ENCODE peak calls at places on chromosomes 13 and 19, in seven cellular contexts. D is right lobe of liver; F is effector memory CD4-positive, alpha-beta T cell; V is fibroblast of lung; W is SJCRH30; N is aorta; X is mammary epithelial cell. P is an unnamed sample.

GRCh38 chr19:41993612-41994483 is at the start of gene ATP1A3:
- DNase-seq in D (no peak), F (peak; percentile 32), V (peak; percentile 30), W (peak; percentile 78), N (no peak), X (peak; percentile 52), P (peak; percentile 66)

GRCh38 chr19:6632002-6632621 is 37.8 kb downstream of the TNFSF14 start:
- DNase-seq in D (no peak), F (peak; percentile 61), V (peak; percentile 59), W (peak; percentile 63), N (no peak), X (peak; percentile 59), P (no peak)

GRCh38 chr19:50460161-50460765 is 16.0 kb upstream of the EMC10 start:
- DNase-seq in D (no peak), F (no peak), V (peak; percentile 68), W (peak; percentile 42), N (no peak), X (no peak), P (no peak)

GRCh38 chr13:53782400-53783030 is 753.9 kb downstream of the OLFM4 start:
- DNase-seq in D (peak; percentile 23), F (no peak), V (peak; percentile 26), W (peak; percentile 19), N (no peak), X (peak; percentile 20), P (peak; percentile 5)

GRCh38 chr13:96172066-96172465 is 82.2 kb downstream of the HS6ST3 start:
- DNase-seq in D (no peak), F (no peak), V (no peak), W (no peak), N (no peak), X (peak; percentile 91), P (no peak)

GRCh38 chr19:11202488-11203193 is 5.3 kb upstream of the KANK2 start:
- DNase-seq in D (no peak), F (no peak), V (no peak), W (no peak), N (no peak), X (no peak), P (no peak)

GRCh38 chr19:32677657-32678056 is 2.0 kb downstream of the RGS9BP start:
- DNase-seq in D (no peak), F (no peak), V (no peak), W (peak; percentile 93), N (no peak), X (no peak), P (no peak)

GRCh38 chr13:102470283-102470920 is 68.6 kb upstream of the FGF14 start:
- DNase-seq in D (no peak), F (no peak), V (no peak), W (no peak), N (no peak), X (no peak), P (no peak)

GRCh38 chr13:44004881-44005280 is 125.2 kb downstream of the LACC1 start:
- DNase-seq in D (no peak), F (no peak), V (peak; percentile 78), W (no peak), N (no peak), X (peak; percentile 75), P (no peak)

GRCh38 chr13:52353116-52353718 is 52.8 kb downstream of the THSD1 start:
- DNase-seq in D (no peak), F (no peak), V (peak; percentile 79), W (no peak), N (no peak), X (peak; percentile 35), P (no peak)

GRCh38 chr13:114079601-114080536 is 52.6 kb downstream of the RASA3 start:
- DNase-seq in D (no peak), F (no peak), V (no peak), W (no peak), N (peak; percentile 70), X (no peak), P (no peak)

GRCh38 chr13:114077938-114078335 is 54.5 kb downstream of the RASA3 start:
- DNase-seq in D (no peak), F (no peak), V (peak; percentile 83), W (no peak), N (no peak), X (no peak), P (no peak)

GRCh38 chr13:114077121-114077937 is 55.1 kb downstream of the RASA3 start:
- DNase-seq in D (no peak), F (no peak), V (no peak), W (no peak), N (no peak), X (no peak), P (no peak)

GRCh38 chr13:114080739-114081561 is 51.5 kb downstream of the RASA3 start:
- DNase-seq in D (no peak), F (no peak), V (no peak), W (no peak), N (peak; percentile 67), X (no peak), P (no peak)

DNA sequence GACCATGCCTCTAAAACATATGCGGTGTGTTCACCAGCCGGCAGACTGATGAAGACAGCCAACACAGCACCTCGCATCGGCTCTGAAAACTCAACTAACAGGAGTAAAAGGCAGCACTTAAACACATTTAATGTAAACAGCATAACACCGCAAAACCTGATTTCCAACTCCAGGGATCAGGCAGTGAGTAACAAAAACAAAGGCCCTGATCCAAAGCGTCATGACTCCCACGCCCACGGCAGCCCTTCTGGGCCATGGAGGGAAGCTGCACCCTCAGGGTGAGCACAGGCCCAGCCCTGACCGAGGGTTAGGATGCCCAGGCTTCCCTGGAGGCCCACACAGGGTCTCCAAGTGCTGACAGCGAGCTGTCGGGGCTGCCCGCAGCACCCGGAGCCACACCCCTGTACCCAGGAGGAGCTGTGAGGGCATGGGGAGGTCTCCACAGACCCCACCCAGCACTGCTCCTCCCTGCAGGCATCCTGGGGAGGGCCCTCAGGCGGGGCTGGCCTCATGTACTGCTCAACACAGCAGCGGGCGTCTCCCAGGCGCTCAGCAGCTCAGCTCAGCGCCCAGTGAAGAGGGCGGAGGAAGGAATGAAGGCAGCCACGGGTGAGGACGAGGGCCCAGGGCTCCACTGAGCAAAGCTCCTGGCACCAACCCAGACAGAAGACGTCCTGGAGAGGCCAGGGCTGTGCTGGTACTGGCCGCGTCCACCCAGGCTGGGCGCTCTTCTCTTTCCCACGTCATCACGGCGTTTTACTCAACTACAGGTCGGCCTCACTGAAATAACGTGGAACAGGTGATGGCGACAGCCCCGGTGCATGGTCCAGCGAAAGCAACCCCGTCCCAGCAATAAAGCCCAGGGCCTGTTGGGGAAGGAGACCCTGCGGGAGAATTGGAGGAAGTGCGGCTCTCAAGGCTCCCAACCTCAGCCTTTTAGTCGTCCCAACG is 53.6 kb downstream of the RASA3 start:
- DNase-seq in D (no peak), F (no peak), V (peak; percentile 93), W (no peak), N (peak; percentile 82), X (peak; percentile 77), P (no peak)
- H3K4me1 ChIP-seq in D (no peaks in the 10 kb centered on the region), F (peaks cover 39% of the 10 kb centered on the region), V (peaks cover 9% of the 10 kb centered on the region), W (no peaks in the 10 kb centered on the region), N (no peaks in the 10 kb centered on the region), X (peaks cover 6% of the 10 kb centered on the region), P (no peaks in the 10 kb centered on the region)

GRCh38 chr19:1275260-1275975 is at the start of gene FAM174C:
- DNase-seq in D (peak; percentile 96), F (peak; percentile 95), V (peak; percentile 96), W (peak; percentile 96), N (peak; percentile 98), X (peak; percentile 96), P (peak; percentile 95)

GRCh38 chr19:1277061-1277460 is 1.7 kb downstream of the FAM174C start:
- DNase-seq in D (peak; percentile 35), F (no peak), V (no peak), W (no peak), N (no peak), X (no peak), P (peak; percentile 18)

GRCh38 chr19:1275976-1276619 is 768 bp downstream of the FAM174C start:
- DNase-seq in D (no peak), F (no peak), V (no peak), W (no peak), N (no peak), X (no peak), P (no peak)

GRCh38 chr19:1278074-1278473 is 2.7 kb downstream of the FAM174C start:
- DNase-seq in D (peak; percentile 30), F (no peak), V (no peak), W (no peak), N (no peak), X (no peak), P (no peak)

DNA sequence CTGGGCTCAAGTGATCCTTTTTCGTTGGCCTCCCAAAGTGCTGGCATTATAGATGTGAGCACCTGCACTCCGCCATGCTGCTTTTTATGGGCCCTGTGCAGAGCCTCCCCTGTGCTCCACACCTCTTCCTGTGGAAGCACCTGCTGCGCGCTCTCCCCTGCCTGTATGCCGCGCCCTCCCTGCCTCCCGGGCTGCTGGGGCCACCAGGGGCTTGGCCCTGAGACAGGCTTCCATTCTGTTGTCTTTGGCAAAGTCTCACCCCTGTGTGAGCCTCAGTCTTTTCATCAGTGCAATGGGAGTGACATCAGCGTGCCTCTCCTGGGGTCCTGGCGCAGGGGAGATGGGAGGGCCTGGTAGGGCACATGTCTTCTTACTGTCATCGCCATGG is 1.3 kb downstream of the FAM174C start:
- DNase-seq in D (peak; percentile 35), F (no peak), V (no peak), W (no peak), N (no peak), X (no peak), P (no peak)
- H3K27ac ChIP-seq in D (peak overlapping the region; percentile 97), F (peak overlapping the region; percentile 86), V (peak overlapping the region; percentile 92), W (no peak overlapping the region), N (no peak overlapping the region), X (peak overlapping the region; percentile 68), P (peak overlapping the region; percentile 100)

GRCh38 chr13:112438515-112438914 is 62.4 kb downstream of the SPACA7 start:
- DNase-seq in D (no peak), F (no peak), V (no peak), W (no peak), N (no peak), X (no peak), P (no peak)
- H3K27me3 ChIP-seq in D (no peaks in the 10 kb centered on the region), F (peaks cover 4% of the 10 kb centered on the region), V (no peaks in the 10 kb centered on the region), W (peaks cover 3% of the 10 kb centered on the region), N (no peaks in the 10 kb centered on the region), X (peaks cover 2% of the 10 kb centered on the region), P (peaks cover 11% of the 10 kb centered on the region)

GRCh38 chr13:29589234-29589633 is 6.3 kb downstream of the SLC7A1 start:
- DNase-seq in D (no peak), F (no peak), V (peak; percentile 84), W (peak; percentile 26), N (no peak), X (peak; percentile 66), P (no peak)
- H3K4me1 ChIP-seq in D (no peaks in the 10 kb centered on the region), F (peaks cover 3% of the 10 kb centered on the region), V (peaks cover 14% of the 10 kb centered on the region), W (peaks cover 5% of the 10 kb centered on the region), N (no peaks in the 10 kb centered on the region), X (peaks cover 46% of the 10 kb centered on the region), P (peaks cover 3% of the 10 kb centered on the region)